ENCODE peak calls at places on chromosome 1, in seven cellular contexts. V, C, K, W, T, A and L are unnamed samples.
A peak's percentile ranks its signal among the peaks of the same experiment; 100 is the strongest.

GRCh38 chr1:81699234-81699633 is 101.5 kb upstream of the ADGRL2 start:
- DNase-seq in A (peak; percentile 39), K (peak; percentile 63), V (peak; percentile 80), T (no peak), W (no peak), C (no peak), L (no peak)

GRCh38 chr1:68210829-68211228 is 21.5 kb downstream of the WLS start:
- DNase-seq in K (peak; percentile 38), T (no peak), W (no peak), A (no peak), V (no peak), C (no peak), L (no peak)

GRCh38 chr1:30372792-30373433 is 350.5 kb downstream of the MATN1 start:
- DNase-seq in A (no peak), V (no peak), C (no peak), T (no peak), K (no peak), W (no peak), L (no peak)

GRCh38 chr1:103547840-103548239 is 22.3 kb downstream of the RNPC3 start:
- DNase-seq in A (no peak), T (no peak), K (no peak), C (no peak), W (no peak), V (no peak), L (no peak)

GRCh38 chr1:155776414-155776813 is 80.6 kb downstream of the GON4L start:
- DNase-seq in A (no peak), K (no peak), W (no peak), C (peak; percentile 5), V (no peak), T (no peak), L (no peak)

GRCh38 chr1:150149490-150150453 is at the start of gene PLEKHO1:
- DNase-seq in V (peak; percentile 85), A (peak; percentile 86), K (peak; percentile 87), W (peak; percentile 56), T (peak; percentile 83), C (no peak), L (peak; percentile 31)

GRCh38 chr1:231618588-231619256 is 7.9 kb upstream of the DISC1 start:
- DNase-seq in C (no peak), V (no peak), K (no peak), T (no peak), A (no peak), W (no peak), L (no peak)

GRCh38 chr1:183385746-183386145 is 32.4 kb downstream of the NMNAT2 start:
- DNase-seq in V (no peak), C (no peak), T (no peak), A (no peak), K (no peak), W (no peak), L (no peak)

GRCh38 chr1:240768979-240769378 is 157.0 kb upstream of the GREM2 start:
- DNase-seq in V (no peak), W (no peak), T (no peak), C (no peak), K (no peak), A (peak; percentile 46), L (no peak)

GRCh38 chr1:184242507-184242943 is 144.3 kb upstream of the C1orf21 start:
- DNase-seq in V (peak; percentile 91), T (no peak), C (peak; percentile 48), K (peak; percentile 61), W (no peak), A (peak; percentile 26), L (peak; percentile 12)

GRCh38 chr1:966603-967295 is 467 bp downstream of the PLEKHN1 start:
- DNase-seq in V (peak; percentile 50), C (peak; percentile 36), A (no peak), K (peak; percentile 51), T (peak; percentile 86), W (peak; percentile 68), L (no peak)

GRCh38 chr1:92790867-92791266 is 6.0 kb upstream of the EVI5 start:
- DNase-seq in C (no peak), K (no peak), T (no peak), W (no peak), V (no peak), A (no peak), L (no peak)

GRCh38 chr1:235617808-235618207 is 31.8 kb downstream of the GNG4 start:
- DNase-seq in V (peak; percentile 77), T (no peak), A (no peak), C (no peak), W (no peak), K (peak; percentile 22), L (no peak)